ENCODE peak calls at places on chromosome X, in nine cellular contexts. B, K, S, A, R, L, J, T and V are unnamed samples.

GRCh38 chrX:20060961-20061868 is 55.5 kb downstream of the MAP7D2 start:
- DNase-seq in K (no peak), J (no peak), T (no peak), R (no peak), L (peak; percentile 9), S (no peak), A (peak; percentile 67), B (no peak), V (no peak)

GRCh38 chrX:133783273-133783672 is 202.1 kb downstream of the GPC3 start:
- DNase-seq in K (no peak), R (no peak), A (peak; percentile 48), J (no peak), B (no peak), S (no peak), T (no peak), L (no peak), V (no peak)

GRCh38 chrX:10677490-10677889 is 57.1 kb upstream of the MID1 start:
- DNase-seq in A (no peak), L (no peak), J (no peak), R (no peak), T (no peak), K (no peak), B (no peak), S (no peak), V (no peak)

GRCh38 chrX:120514236-120514635 is 45.1 kb upstream of the LAMP2 start:
- DNase-seq in K (peak; percentile 8), L (no peak), J (no peak), R (no peak), B (no peak), T (no peak), A (no peak), S (peak; percentile 35), V (no peak)

GRCh38 chrX:63513825-63514574 is 162.9 kb upstream of the SPIN4 start:
- DNase-seq in B (no peak), T (no peak), S (no peak), R (no peak), L (no peak), K (no peak), J (no peak), A (no peak), V (no peak)

GRCh38 chrX:20218809-20219505 is 47.8 kb downstream of the RPS6KA3 start:
- DNase-seq in L (no peak), B (no peak), T (no peak), R (no peak), J (no peak), K (peak; percentile 3), S (peak; percentile 18), A (no peak), V (no peak)

GRCh38 chrX:153226344-153227190 is 47.5 kb downstream of the MAGEA1 start:
- DNase-seq in S (peak; percentile 0), R (no peak), K (peak; percentile 95), L (no peak), A (no peak), J (no peak), T (peak; percentile 67), B (peak; percentile 81), V (no peak)

GRCh38 chrX:98654565-98654964 is 1755.5 kb downstream of the PCDH19 start:
- DNase-seq in B (no peak), T (no peak), L (no peak), S (no peak), K (no peak), R (no peak), A (no peak), J (no peak), V (no peak)

GRCh38 chrX:71105638-71106037 is 902 bp downstream of the CXorf65 start:
- DNase-seq in R (no peak), T (no peak), B (no peak), L (no peak), K (no peak), J (no peak), S (no peak), A (no peak), V (no peak)

DNA sequence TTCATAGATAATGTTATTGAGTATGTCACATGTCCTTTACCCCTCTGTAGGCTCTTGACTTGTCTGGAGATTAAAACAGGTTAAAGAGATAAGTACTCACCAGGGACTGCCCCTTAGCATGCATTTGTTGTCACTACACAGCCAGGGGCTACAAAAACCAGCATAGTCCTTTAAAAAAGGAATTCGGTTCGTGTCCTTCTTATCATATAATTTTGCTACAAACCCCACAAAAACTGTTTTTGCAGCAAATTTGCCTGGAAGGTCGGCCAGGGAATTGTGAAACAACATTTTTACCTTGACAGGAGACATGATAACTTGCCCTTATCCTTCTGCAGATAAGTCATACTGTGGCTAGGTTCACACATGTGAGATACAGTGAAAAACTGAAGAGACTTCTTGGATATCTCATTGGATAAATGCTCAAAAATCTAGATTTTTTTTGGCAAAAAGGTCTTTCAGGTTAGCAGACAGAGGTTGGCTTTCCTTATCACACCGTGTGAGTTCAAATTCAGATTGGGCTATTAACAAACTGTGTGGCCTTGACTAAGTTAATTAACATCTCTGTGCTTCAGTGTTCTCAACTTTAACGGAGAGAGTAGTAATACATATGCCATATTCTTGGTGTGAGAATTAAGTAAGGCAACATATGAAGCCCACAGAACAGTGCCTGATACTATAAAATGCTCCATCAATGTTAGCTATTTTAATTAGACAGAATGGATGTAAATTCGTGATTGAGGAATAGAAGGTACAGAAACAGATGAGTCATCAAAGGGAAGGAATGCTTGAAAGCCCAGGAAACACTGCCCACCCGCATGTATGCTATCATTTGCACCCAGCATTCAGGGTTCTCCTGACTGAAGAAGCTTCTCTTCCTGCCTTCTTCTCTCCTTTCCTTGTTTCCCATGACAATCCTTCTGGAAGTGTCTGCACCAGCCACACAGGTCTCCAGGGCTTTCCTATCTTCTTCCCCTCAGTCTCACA is 30.0 kb downstream of the FAM9C start:
- DNase-seq in A (no peak), J (no peak), K (no peak), R (no peak), B (no peak), T (no peak), S (no peak), L (no peak), V (no peak)
- H3K27ac ChIP-seq in A (peak overlapping the region; percentile 21), J (peak overlapping the region; percentile 51), K (no peak overlapping the region), R (no peak overlapping the region), B (no peak overlapping the region), T (no peak overlapping the region), S (no peak overlapping the region), L (peak overlapping the region; percentile 81), V (peak overlapping the region; percentile 9)

GRCh38 chrX:16785247-16786138 is 773 bp upstream of the TXLNG start:
- DNase-seq in R (peak; percentile 16), S (peak; percentile 32), B (no peak), L (peak; percentile 46), J (peak; percentile 44), T (no peak), K (peak; percentile 39), A (peak; percentile 59), V (peak; percentile 78)
- H3K27ac ChIP-seq in R (no peak overlapping the region), S (no peak overlapping the region), B (peak overlapping the region; percentile 50), L (peak overlapping the region; percentile 63), J (no peak overlapping the region), T (peak overlapping the region; percentile 56), K (no peak overlapping the region), A (peak overlapping the region; percentile 90), V (no peak overlapping the region)

GRCh38 chrX:40087574-40088298 is 10.0 kb downstream of the BCOR start:
- DNase-seq in K (no peak), A (no peak), B (no peak), R (no peak), L (no peak), T (no peak), J (no peak), S (no peak), V (no peak)
- H3K27ac ChIP-seq in K (no peak overlapping the region), A (peak overlapping the region; percentile 55), B (no peak overlapping the region), R (no peak overlapping the region), L (peak overlapping the region; percentile 59), T (no peak overlapping the region), J (no peak overlapping the region), S (no peak overlapping the region), V (peak overlapping the region; percentile 35)

DNA sequence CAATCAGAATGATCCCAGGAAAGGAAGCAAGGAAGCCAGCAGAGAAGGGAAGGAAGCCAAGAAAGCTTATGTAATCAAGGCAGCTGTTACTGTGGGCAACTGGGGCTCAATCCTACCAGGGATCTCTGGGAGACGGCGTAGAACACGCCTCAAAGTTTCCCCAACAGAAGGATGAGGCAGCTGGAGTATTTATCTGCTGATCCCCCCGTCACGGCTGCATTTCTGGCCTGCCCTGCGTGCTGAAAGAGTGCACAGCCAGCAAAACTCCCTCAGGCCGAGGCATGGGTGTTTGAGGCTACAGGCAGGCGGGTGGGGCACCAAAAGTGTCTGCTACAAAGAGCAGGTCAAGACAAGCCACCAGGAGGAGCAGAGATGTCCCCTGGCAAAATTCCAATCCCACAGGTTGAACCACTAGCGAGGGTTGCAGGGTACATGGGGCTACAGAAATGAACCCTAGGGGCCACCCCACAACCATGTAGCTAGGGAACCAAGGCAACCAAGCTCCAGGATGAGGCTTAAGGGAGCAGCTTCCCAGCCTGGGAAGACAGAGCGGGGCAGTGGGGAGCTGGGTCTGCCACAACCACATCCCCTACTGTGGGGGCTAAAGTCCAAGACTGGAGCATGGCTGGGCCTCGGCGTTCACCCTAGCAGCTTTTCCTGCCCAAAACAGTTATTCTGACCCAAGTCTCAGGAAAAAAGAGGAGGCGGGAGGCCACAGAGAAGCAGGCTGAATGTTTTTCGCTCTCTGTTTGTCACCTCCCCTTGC is 113.4 kb downstream of the BCOR start:
- DNase-seq in R (no peak), B (no peak), K (no peak), T (no peak), L (no peak), J (no peak), A (no peak), S (no peak), V (no peak)
- H3K27ac ChIP-seq in R (no peak overlapping the region), B (peak overlapping the region; percentile 5), K (no peak overlapping the region), T (no peak overlapping the region), L (peak overlapping the region; percentile 32), J (no peak overlapping the region), A (no peak overlapping the region), S (no peak overlapping the region), V (no peak overlapping the region)